ENCODE peak calls at places on chromosome 4, in six cellular contexts. H is prostate gland, B is lower leg skin, N is neural crest cell, L is progenitor cell of endocrine pancreas, V is WTC11. M is an unnamed sample.

GRCh38 chr4:153488006-153488718 is 22.0 kb downstream of the TMEM131L start:
- DNase-seq in N (no peak), L (no peak), H (no peak), V (no peak), B (no peak), M (no peak)

GRCh38 chr4:121824171-121824527 is 466 bp upstream of the CCNA2 start:
- DNase-seq in N (no peak), B (no peak), L (no peak), V (no peak), H (no peak), M (no peak)

GRCh38 chr4:156347412-156348075 is 393.9 kb upstream of the CTSO start:
- DNase-seq in L (no peak), V (no peak), B (no peak), H (no peak), N (no peak), M (no peak)

GRCh38 chr4:80070880-80071620 is 2.0 kb downstream of the ANTXR2 start:
- DNase-seq in V (no peak), H (no peak), B (no peak), N (no peak), L (no peak), M (no peak)

GRCh38 chr4:54227261-54228063 is 1.6 kb upstream of the PDGFRA start:
- DNase-seq in L (no peak), B (peak), N (peak), H (no peak), V (peak), M (peak)

GRCh38 chr4:183624548-183624947 is 34.4 kb downstream of the RWDD4 start:
- DNase-seq in H (no peak), V (no peak), N (no peak), L (no peak), B (no peak), M (no peak)

GRCh38 chr4:150173420-150173819 is 95.2 kb downstream of the DCLK2 start:
- DNase-seq in V (no peak), N (no peak), L (no peak), H (no peak), B (no peak), M (no peak)

GRCh38 chr4:146235654-146236570 is 21.6 kb downstream of the REELD1 start:
- DNase-seq in N (no peak), L (no peak), V (no peak), B (no peak), H (no peak), M (no peak)

GRCh38 chr4:40196260-40196659 is 571 bp upstream of the RHOH start:
- DNase-seq in N (no peak), L (no peak), H (no peak), B (no peak), V (peak), M (no peak)

GRCh38 chr4:122005064-122005755 is 53.4 kb upstream of the TRPC3 start:
- DNase-seq in B (no peak), V (no peak), L (no peak), H (no peak), N (no peak), M (no peak)

GRCh38 chr4:168496834-168497233 is at the start of gene PALLD:
- DNase-seq in B (no peak), H (no peak), N (no peak), V (no peak), L (no peak), M (no peak)

GRCh38 chr4:175560628-175561027 is 251.4 kb downstream of the GPM6A start:
- DNase-seq in L (no peak), V (no peak), H (no peak), N (no peak), B (no peak), M (no peak)

GRCh38 chr4:108155373-108155772 is 13.4 kb downstream of the LEF1 start:
- DNase-seq in V (peak), L (no peak), N (no peak), H (no peak), B (no peak), M (no peak)

GRCh38 chr4:151692821-151693504 is 67.8 kb downstream of the GATB start:
- DNase-seq in V (no peak), L (no peak), N (no peak), H (no peak), B (no peak), M (no peak)

GRCh38 chr4:120853101-120853940 is 69.2 kb downstream of the PRDM5 start:
- DNase-seq in L (no peak), B (no peak), N (no peak), V (no peak), H (no peak), M (no peak)

GRCh38 chr4:153207027-153207426 is 2.8 kb downstream of the TRIM2 start:
- DNase-seq in L (no peak), V (no peak), N (no peak), B (no peak), H (no peak), M (no peak)

GRCh38 chr4:26952891-26953290 is 92.2 kb downstream of the STIM2 start:
- DNase-seq in L (no peak), V (no peak), N (no peak), B (no peak), H (no peak), M (no peak)

GRCh38 chr4:104643805-104644204 is 149.1 kb upstream of the CXXC4 start:
- DNase-seq in V (no peak), L (no peak), H (no peak), N (no peak), B (no peak), M (no peak)

GRCh38 chr4:18508801-18509200 is 487.2 kb upstream of the LCORL start:
- DNase-seq in H (no peak), V (no peak), L (no peak), B (no peak), N (no peak), M (no peak)

GRCh38 chr4:185872747-185873380 is 60.9 kb upstream of the SORBS2 start:
- DNase-seq in L (no peak), H (no peak), N (no peak), V (no peak), B (no peak), M (no peak)

GRCh38 chr4:128427832-128428366 is 140.3 kb upstream of the PGRMC2 start:
- DNase-seq in L (no peak), N (no peak), H (peak), B (no peak), V (no peak), M (no peak)

GRCh38 chr4:83358410-83358809 is 23.8 kb upstream of the HPSE start:
- DNase-seq in N (no peak), L (no peak), V (no peak), B (no peak), H (no peak), M (no peak)

GRCh38 chr4:83364312-83364711 is 29.7 kb upstream of the HPSE start:
- DNase-seq in N (no peak), H (no peak), L (no peak), B (no peak), V (no peak), M (no peak)

GRCh38 chr4:83361416-83362196 is 27.0 kb upstream of the HPSE start:
- DNase-seq in B (no peak), N (no peak), V (no peak), H (no peak), L (no peak), M (no peak)

GRCh38 chr4:83360018-83360417 is 25.4 kb upstream of the HPSE start:
- DNase-seq in V (no peak), L (no peak), H (no peak), N (no peak), B (no peak), M (no peak)

DNA sequence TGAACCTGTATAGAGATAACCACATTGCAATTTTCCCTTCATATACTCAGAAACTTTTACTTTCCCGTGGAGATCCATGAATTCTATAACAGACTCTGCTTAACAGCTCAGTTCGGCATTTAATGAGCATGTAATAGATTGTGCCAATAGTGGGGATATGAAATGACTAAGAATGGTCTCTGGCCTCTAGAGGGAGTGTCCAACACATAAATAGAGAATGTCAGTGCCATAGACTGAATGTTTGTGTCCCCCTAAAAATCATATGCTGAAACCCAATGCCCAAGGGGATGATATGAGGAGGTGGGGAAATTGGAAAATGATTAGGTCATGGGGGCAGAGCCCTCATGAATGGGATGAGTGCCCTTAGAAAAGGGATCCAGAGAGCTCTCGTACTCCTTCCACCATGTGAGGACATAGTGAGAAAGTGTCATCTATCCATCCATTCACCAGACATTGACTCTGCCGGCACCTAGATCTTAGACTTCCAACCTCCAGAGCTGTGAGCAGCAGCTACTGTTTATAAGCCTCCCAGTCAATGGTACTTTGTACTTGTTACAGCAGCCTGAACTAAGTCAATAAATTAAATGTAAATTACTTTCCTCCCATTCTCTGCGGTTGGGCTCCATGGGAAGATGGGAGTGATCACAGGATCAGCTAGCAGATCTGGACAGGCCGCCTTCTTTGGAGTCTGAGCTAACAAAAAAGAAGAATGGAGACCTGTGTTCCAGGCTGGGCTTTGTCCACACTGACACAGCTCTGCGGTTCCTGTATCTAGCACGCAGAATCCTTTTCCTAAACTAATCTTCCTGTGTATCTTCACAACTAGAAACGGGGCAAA is 28.1 kb upstream of the HPSE start:
- DNase-seq in L (no peak), B (no peak), V (no peak), H (peak), N (no peak), M (no peak)
- TF ChIP-seq CTCF in L (peak), B (no peak), V (no peak), H (peak), N (peak), M (peak)

DNA sequence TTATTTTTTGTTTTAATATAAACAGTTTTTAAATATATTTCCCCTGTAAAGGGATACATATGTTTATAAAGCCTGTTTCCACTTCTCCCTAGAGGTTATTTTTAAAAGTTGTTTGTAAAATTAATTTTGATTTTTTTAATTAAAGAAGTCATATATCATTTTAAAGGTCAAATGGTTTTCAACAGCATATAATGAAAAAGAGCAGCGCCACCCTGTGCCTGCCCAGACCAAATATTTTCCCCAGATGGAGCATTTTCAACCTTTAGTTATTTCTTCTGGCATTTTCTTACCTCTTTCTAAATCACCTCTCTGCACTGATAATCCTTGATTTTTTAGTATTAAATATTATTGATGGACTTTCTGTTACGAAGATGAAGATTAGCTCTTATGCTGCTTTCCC is 21.0 kb downstream of the MSX1 start:
- DNase-seq in L (no peak), V (no peak), B (no peak), H (no peak), N (no peak), M (no peak)
- TF ChIP-seq CTCF in L (peak), V (no peak), B (no peak), H (peak), N (peak), M (peak)

DNA sequence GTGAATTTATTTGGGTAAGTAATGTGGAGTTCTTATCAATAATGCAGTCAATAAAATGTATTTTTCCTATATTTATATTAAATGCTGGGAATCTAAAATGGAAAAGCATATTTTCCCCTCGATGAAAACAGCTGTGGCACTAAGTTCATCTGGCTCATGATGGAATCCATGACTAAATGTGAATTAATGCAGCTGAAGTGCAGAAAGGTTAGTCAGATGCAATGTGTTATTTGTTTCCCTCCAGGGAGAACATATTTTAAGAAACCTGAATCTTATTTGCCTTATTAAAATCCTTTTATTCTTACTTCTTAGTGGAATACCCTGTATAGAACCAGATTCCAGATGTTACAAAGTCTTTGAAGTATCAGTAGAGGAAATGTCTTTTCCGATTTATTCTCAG is 247.9 kb downstream of the ARHGAP24 start:
- DNase-seq in H (no peak), L (no peak), B (no peak), N (no peak), V (no peak), M (no peak)
- TF ChIP-seq CTCF in H (no peak), L (no peak), B (no peak), N (no peak), V (no peak), M (no peak)

DNA sequence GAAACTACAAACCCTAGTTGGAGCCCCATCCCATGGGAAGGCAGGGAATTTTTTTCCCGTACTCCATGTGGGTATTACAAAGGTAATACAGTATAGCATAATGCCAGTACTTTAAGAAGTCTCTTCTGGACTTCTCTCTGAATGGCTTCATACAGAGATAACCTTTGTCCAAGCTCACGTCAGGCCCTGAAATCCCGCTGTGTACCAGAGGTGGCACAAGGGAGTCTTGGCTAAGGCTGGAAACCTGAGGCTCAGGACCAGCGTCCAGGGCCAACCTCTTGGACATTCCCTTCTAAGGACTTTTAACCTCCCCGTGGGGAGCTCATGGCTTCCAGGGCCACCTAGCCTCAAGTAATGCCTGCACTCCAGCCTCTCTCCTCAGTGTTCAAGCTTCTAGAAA is 338.9 kb upstream of the FAM241A start:
- DNase-seq in B (no peak), L (no peak), H (no peak), V (peak), N (no peak), M (no peak)
- TF ChIP-seq CTCF in B (no peak), L (peak), H (no peak), V (peak), N (peak), M (peak)

GRCh38 chr4:23931489-23931830 is 41.6 kb upstream of the PPARGC1A start:
- DNase-seq in L (no peak), N (no peak), H (peak), B (no peak), V (no peak), M (no peak)

GRCh38 chr4:23934915-23935314 is 45.1 kb upstream of the PPARGC1A start:
- DNase-seq in B (peak), V (no peak), H (peak), L (no peak), N (no peak), M (no peak)

GRCh38 chr4:23932186-23932585 is 42.3 kb upstream of the PPARGC1A start:
- DNase-seq in V (no peak), B (no peak), N (no peak), H (no peak), L (no peak), M (no peak)

GRCh38 chr4:23934223-23934622 is 44.4 kb upstream of the PPARGC1A start:
- DNase-seq in B (no peak), N (no peak), V (peak), H (no peak), L (no peak), M (no peak)

DNA sequence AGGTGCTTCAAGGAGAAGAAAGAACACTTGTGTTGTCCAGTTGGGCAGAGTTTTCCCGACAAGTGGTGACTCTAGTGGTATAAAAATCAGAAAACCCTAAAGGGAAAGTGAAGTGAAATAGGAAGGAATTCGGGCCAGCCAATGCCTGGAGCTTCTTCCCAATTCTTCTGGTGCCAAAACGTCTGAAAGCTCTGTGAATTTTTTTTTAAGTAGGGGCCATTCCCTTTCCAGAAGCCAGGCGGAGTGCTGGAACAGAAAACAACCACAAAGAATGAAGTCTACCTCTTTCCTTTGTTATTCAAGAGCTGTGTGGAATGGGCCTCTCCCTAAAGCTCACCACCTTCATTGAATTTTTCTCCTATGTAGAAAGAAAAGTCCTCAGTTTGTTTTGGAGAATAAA is 43.1 kb upstream of the PPARGC1A start:
- DNase-seq in H (no peak), B (no peak), L (no peak), N (no peak), V (peak), M (no peak)
- TF ChIP-seq CTCF in H (no peak), B (no peak), L (no peak), N (peak), V (no peak), M (no peak)

GRCh38 chr4:118112117-118112516 is 77.8 kb downstream of the NDST3 start:
- DNase-seq in L (no peak), H (no peak), B (no peak), N (no peak), V (no peak), M (no peak)

GRCh38 chr4:118112647-118113046 is 78.4 kb downstream of the NDST3 start:
- DNase-seq in B (no peak), V (no peak), H (no peak), N (no peak), L (no peak), M (no peak)

DNA sequence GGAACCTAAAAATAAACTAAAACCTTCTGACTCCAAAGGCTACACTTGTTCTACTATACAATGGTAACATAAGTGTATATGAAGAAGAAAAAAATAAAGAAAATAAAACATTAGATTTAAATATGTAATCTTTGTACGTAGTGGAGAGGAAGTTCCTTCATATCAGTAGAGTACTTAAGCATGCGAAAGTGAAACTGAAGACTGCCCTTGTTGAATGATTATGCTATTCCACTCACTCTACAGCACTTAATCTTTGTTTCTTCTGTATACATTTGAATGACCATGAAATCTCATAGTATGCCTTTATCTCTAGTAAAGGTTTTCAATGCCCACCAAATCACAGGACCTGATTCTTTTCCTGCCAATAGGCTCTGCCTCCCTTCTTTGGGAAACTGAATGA is 78.9 kb downstream of the NDST3 start:
- DNase-seq in H (no peak), N (no peak), V (no peak), B (no peak), L (no peak), M (no peak)
- TF ChIP-seq CTCF in H (no peak), N (no peak), V (no peak), B (no peak), L (no peak), M (no peak)

GRCh38 chr4:101230806-101231426 is 116.4 kb downstream of the PPP3CA start:
- DNase-seq in N (no peak), V (no peak), H (no peak), L (no peak), B (no peak), M (no peak)
- TF ChIP-seq CTCF in N (no peak), V (no peak), H (no peak), L (no peak), B (no peak), M (no peak)